ENCODE peak calls at places on chromosome 14, in six cellular contexts. One of them, this sample, is unnamed.
A peak's percentile ranks its signal among the peaks of the same experiment; 100 is the strongest.

GRCh38 chr14:90700928-90701776 is 115.1 kb downstream of the TTC7B start:
- DNase-seq in adrenal gland: no peak
- DNase-seq in A549: no peak
- DNase-seq in IMR-90: no peak
- DNase-seq in ovary: no peak
- DNase-seq in heart left ventricle: no peak
- DNase-seq in this sample: no peak

GRCh38 chr14:80278293-80279037 is 67.2 kb upstream of the DIO2 start:
- DNase-seq in adrenal gland: no peak
- DNase-seq in IMR-90: peak; percentile 65
- DNase-seq in ovary: no peak
- DNase-seq in A549: no peak
- DNase-seq in heart left ventricle: no peak
- DNase-seq in this sample: no peak

GRCh38 chr14:29716150-29716549 is 211.5 kb downstream of the PRKD1 start:
- DNase-seq in IMR-90: peak; percentile 54
- DNase-seq in A549: no peak
- DNase-seq in heart left ventricle: no peak
- DNase-seq in adrenal gland: peak; percentile 51
- DNase-seq in ovary: no peak
- DNase-seq in this sample: no peak

GRCh38 chr14:46490150-46490769 is 161.3 kb downstream of the RPL10L start:
- DNase-seq in A549: no peak
- DNase-seq in ovary: no peak
- DNase-seq in IMR-90: no peak
- DNase-seq in adrenal gland: no peak
- DNase-seq in heart left ventricle: no peak
- DNase-seq in this sample: peak; percentile 12

GRCh38 chr14:36884049-36884448 is 222.4 kb downstream of the PAX9 start:
- DNase-seq in heart left ventricle: no peak
- DNase-seq in ovary: no peak
- DNase-seq in IMR-90: no peak
- DNase-seq in adrenal gland: no peak
- DNase-seq in A549: no peak
- DNase-seq in this sample: no peak

GRCh38 chr14:34931206-34931605 is 51.6 kb upstream of the SRP54 start:
- DNase-seq in ovary: no peak
- DNase-seq in heart left ventricle: no peak
- DNase-seq in IMR-90: peak; percentile 11
- DNase-seq in A549: no peak
- DNase-seq in adrenal gland: no peak
- DNase-seq in this sample: no peak

GRCh38 chr14:101757064-101757838 is 4.3 kb upstream of the PPP2R5C start:
- DNase-seq in heart left ventricle: no peak
- DNase-seq in adrenal gland: no peak
- DNase-seq in ovary: no peak
- DNase-seq in IMR-90: no peak
- DNase-seq in A549: no peak
- DNase-seq in this sample: no peak

GRCh38 chr14:52363001-52363704 is 49.0 kb downstream of the PTGER2 start:
- DNase-seq in IMR-90: no peak
- DNase-seq in A549: no peak
- DNase-seq in ovary: no peak
- DNase-seq in adrenal gland: no peak
- DNase-seq in heart left ventricle: no peak
- DNase-seq in this sample: no peak

GRCh38 chr14:104135121-104135903 is 3.1 kb upstream of the KIF26A start:
- DNase-seq in ovary: peak; percentile 25
- DNase-seq in IMR-90: no peak
- DNase-seq in heart left ventricle: peak; percentile 59
- DNase-seq in A549: peak; percentile 84
- DNase-seq in adrenal gland: peak; percentile 72
- DNase-seq in this sample: no peak

GRCh38 chr14:51733147-51733546 is 81.4 kb downstream of the FRMD6 start:
- DNase-seq in IMR-90: no peak
- DNase-seq in A549: no peak
- DNase-seq in adrenal gland: no peak
- DNase-seq in heart left ventricle: no peak
- DNase-seq in ovary: no peak
- DNase-seq in this sample: no peak

GRCh38 chr14:101761881-101762529 is 496 bp downstream of the PPP2R5C start:
- DNase-seq in ovary: peak; percentile 78
- DNase-seq in adrenal gland: peak; percentile 63
- DNase-seq in A549: peak; percentile 57
- DNase-seq in IMR-90: no peak
- DNase-seq in heart left ventricle: peak; percentile 79
- DNase-seq in this sample: no peak

GRCh38 chr14:99515301-99516155 is 34.3 kb downstream of the CCNK start:
- DNase-seq in heart left ventricle: peak; percentile 52
- DNase-seq in adrenal gland: peak; percentile 50
- DNase-seq in IMR-90: no peak
- DNase-seq in A549: no peak
- DNase-seq in ovary: no peak
- DNase-seq in this sample: no peak

GRCh38 chr14:63134801-63135200 is 69.4 kb upstream of the RHOJ start:
- DNase-seq in ovary: no peak
- DNase-seq in A549: no peak
- DNase-seq in adrenal gland: no peak
- DNase-seq in IMR-90: peak; percentile 35
- DNase-seq in heart left ventricle: no peak
- DNase-seq in this sample: no peak

GRCh38 chr14:37089410-37089809 is 83.0 kb downstream of the SLC25A21 start:
- DNase-seq in ovary: no peak
- DNase-seq in heart left ventricle: no peak
- DNase-seq in IMR-90: no peak
- DNase-seq in adrenal gland: no peak
- DNase-seq in A549: no peak
- DNase-seq in this sample: no peak

GRCh38 chr14:100673085-100673806 is 53.4 kb upstream of the DLK1 start:
- DNase-seq in heart left ventricle: no peak
- DNase-seq in ovary: no peak
- DNase-seq in IMR-90: no peak
- DNase-seq in A549: no peak
- DNase-seq in adrenal gland: peak; percentile 85
- DNase-seq in this sample: no peak

GRCh38 chr14:64117671-64118402 is 176.3 kb downstream of the ESR2 start:
- DNase-seq in ovary: no peak
- DNase-seq in IMR-90: peak; percentile 28
- DNase-seq in A549: no peak
- DNase-seq in adrenal gland: no peak
- DNase-seq in heart left ventricle: peak; percentile 68
- DNase-seq in this sample: no peak

GRCh38 chr14:55458800-55459577 is 18.6 kb upstream of the TBPL2 start:
- DNase-seq in heart left ventricle: no peak
- DNase-seq in ovary: no peak
- DNase-seq in A549: no peak
- DNase-seq in adrenal gland: no peak
- DNase-seq in IMR-90: peak; percentile 48
- DNase-seq in this sample: no peak

GRCh38 chr14:100084591-100084990 is 19.4 kb downstream of the EVL start:
- DNase-seq in IMR-90: no peak
- DNase-seq in heart left ventricle: no peak
- DNase-seq in adrenal gland: peak; percentile 7
- DNase-seq in A549: no peak
- DNase-seq in ovary: no peak
- DNase-seq in this sample: no peak

GRCh38 chr14:28300356-28300755 is 466.2 kb upstream of the FOXG1 start:
- DNase-seq in IMR-90: no peak
- DNase-seq in ovary: no peak
- DNase-seq in A549: no peak
- DNase-seq in heart left ventricle: no peak
- DNase-seq in adrenal gland: no peak
- DNase-seq in this sample: no peak

GRCh38 chr14:21213652-21214051 is 55.6 kb downstream of the HNRNPC start:
- DNase-seq in IMR-90: no peak
- DNase-seq in ovary: no peak
- DNase-seq in adrenal gland: no peak
- DNase-seq in heart left ventricle: no peak
- DNase-seq in A549: no peak
- DNase-seq in this sample: no peak

GRCh38 chr14:70257526-70257925 is 68.8 kb upstream of the SLC8A3 start:
- DNase-seq in heart left ventricle: no peak
- DNase-seq in adrenal gland: no peak
- DNase-seq in IMR-90: no peak
- DNase-seq in A549: no peak
- DNase-seq in ovary: no peak
- DNase-seq in this sample: peak; percentile 60

GRCh38 chr14:53016491-53016890 is 65.6 kb upstream of the FERMT2 start:
- DNase-seq in adrenal gland: no peak
- DNase-seq in A549: no peak
- DNase-seq in IMR-90: peak; percentile 68
- DNase-seq in heart left ventricle: no peak
- DNase-seq in ovary: no peak
- DNase-seq in this sample: no peak

GRCh38 chr14:21287166-21287565 is 7.3 kb downstream of the RPGRIP1 start:
- DNase-seq in ovary: no peak
- DNase-seq in adrenal gland: no peak
- DNase-seq in IMR-90: no peak
- DNase-seq in A549: no peak
- DNase-seq in heart left ventricle: no peak
- DNase-seq in this sample: no peak

GRCh38 chr14:58426819-58427288 is 477 bp downstream of the TIMM9 start:
- DNase-seq in A549: peak; percentile 56
- DNase-seq in ovary: peak; percentile 73
- DNase-seq in IMR-90: peak; percentile 65
- DNase-seq in adrenal gland: peak; percentile 76
- DNase-seq in heart left ventricle: peak; percentile 80
- DNase-seq in this sample: no peak

GRCh38 chr14:58430156-58430555 is 2.6 kb downstream of the KIAA0586 start:
- DNase-seq in adrenal gland: no peak
- DNase-seq in A549: no peak
- DNase-seq in heart left ventricle: no peak
- DNase-seq in IMR-90: peak; percentile 82
- DNase-seq in ovary: no peak
- DNase-seq in this sample: no peak

GRCh38 chr14:58428011-58428807 is 690 bp downstream of the KIAA0586 start:
- DNase-seq in ovary: no peak
- DNase-seq in heart left ventricle: no peak
- DNase-seq in adrenal gland: no peak
- DNase-seq in IMR-90: peak; percentile 63
- DNase-seq in A549: peak; percentile 43
- DNase-seq in this sample: peak; percentile 33

GRCh38 chr14:58427289-58428010 is at the start of the genes KIAA0586 and TIMM9:
- DNase-seq in IMR-90: peak; percentile 99
- DNase-seq in heart left ventricle: peak; percentile 97
- DNase-seq in ovary: peak; percentile 94
- DNase-seq in adrenal gland: peak; percentile 99
- DNase-seq in A549: peak; percentile 90
- DNase-seq in this sample: peak; percentile 98
- TF ChIP-seq POLR2A in IMR-90: peak; percentile 72
- TF ChIP-seq POLR2A in heart left ventricle: peak; percentile 67
- TF ChIP-seq POLR2A in ovary: peak; percentile 84
- TF ChIP-seq POLR2A in adrenal gland: peak; percentile 78
- TF ChIP-seq POLR2A in A549: peak; percentile 65
- TF ChIP-seq POLR2A in this sample: peak; percentile 88

DNA sequence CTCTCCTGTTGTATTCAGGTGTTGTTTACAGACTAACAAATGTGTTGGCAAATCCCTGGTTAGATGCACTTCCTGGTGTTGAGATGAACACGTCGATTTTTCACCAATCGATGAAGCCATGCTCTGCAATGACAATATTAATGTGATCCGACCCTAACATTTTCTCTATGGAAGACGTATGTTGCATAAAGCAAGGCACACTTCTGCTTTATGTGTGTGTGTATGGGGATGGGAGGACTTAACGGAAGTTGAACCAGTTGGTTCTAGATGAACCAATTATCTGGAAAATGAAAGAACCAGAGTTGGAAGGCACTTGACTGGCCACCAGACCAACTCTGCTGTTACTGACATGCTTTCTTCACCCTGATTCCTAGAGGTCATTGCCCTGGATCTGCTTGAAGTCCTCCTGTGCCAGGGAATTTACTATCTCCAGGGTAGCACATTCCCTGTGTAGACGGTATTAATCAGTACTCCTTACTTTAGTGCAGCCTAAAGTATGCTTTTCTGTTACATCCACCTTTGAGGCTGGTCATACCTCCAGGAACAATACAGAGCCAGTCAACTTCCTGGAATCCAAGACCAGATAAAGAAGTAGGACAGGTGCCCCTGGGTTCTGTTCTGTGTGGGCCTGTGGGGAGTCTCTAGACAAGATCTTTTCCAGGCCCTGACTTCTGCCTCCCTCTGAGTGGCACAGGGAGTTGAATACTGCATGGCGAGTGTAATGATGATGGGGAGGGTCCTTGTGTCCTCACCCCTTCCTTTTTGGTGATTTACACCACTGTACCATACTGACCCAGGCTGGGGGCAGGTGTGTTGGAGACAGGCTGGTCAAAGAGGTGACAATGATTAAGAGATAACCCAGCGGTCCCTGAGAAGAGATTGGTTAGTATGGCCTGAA is 4.1 kb downstream of the SDR39U1 start:
- DNase-seq in adrenal gland: no peak
- DNase-seq in A549: no peak
- DNase-seq in IMR-90: no peak
- DNase-seq in ovary: no peak
- DNase-seq in heart left ventricle: no peak
- DNase-seq in this sample: no peak
- TF ChIP-seq POLR2A in adrenal gland: no peak
- TF ChIP-seq POLR2A in A549: no peak
- TF ChIP-seq POLR2A in IMR-90: no peak
- TF ChIP-seq POLR2A in ovary: no peak
- TF ChIP-seq POLR2A in heart left ventricle: no peak
- TF ChIP-seq POLR2A in this sample: no peak

GRCh38 chr14:23095196-23096108 is at the start of gene C14orf119:
- DNase-seq in heart left ventricle: peak; percentile 94
- DNase-seq in ovary: no peak
- DNase-seq in IMR-90: peak; percentile 99
- DNase-seq in adrenal gland: peak; percentile 100
- DNase-seq in A549: peak; percentile 98
- DNase-seq in this sample: peak; percentile 99
- TF ChIP-seq POLR2A in heart left ventricle: peak; percentile 69
- TF ChIP-seq POLR2A in ovary: peak; percentile 87
- TF ChIP-seq POLR2A in IMR-90: peak; percentile 91
- TF ChIP-seq POLR2A in adrenal gland: peak; percentile 78
- TF ChIP-seq POLR2A in A549: peak; percentile 81
- TF ChIP-seq POLR2A in this sample: peak; percentile 67

DNA sequence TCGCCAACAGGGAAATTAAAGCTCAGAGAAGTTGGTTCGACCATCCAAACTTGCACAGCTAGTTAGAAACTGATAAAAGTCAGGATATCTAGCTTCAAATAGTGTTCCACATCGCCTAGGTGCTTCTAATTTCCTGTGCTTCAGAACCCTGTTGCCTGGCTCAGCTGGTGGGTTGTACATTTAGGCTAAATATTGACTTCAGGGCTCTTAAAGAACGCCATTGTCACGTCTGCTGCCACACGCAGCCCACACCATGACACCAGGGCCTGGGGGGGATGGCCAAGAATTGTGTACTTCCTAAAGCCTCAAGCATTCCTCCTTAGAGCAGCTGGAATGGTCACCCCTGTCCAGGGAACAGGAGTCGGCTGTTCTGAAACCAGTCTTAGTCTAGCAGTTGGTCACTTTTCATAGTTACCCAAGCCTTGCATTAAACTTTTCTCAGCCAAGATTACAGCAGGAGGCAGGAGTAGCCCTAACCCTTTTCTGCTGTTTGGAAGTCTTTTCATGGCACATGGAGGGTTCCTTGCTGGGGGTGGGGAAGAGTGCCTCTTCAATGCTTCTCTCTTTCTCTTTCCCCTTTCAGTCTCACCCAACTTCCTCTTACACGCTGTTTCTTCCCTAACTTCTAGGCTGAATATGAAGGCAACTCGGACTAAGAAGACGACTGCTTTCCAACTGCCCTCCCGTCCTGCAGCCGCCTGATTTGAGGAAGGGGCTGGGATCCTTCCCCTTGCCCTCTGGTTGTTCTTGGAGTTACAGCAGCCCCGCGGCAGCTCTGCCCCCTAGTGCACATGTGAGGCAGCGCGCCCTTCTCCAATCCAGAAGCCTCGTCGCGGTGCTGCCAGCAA is 17.1 kb downstream of the FOS start:
- DNase-seq in ovary: peak; percentile 85
- DNase-seq in A549: peak; percentile 81
- DNase-seq in adrenal gland: peak; percentile 92
- DNase-seq in IMR-90: peak; percentile 64
- DNase-seq in heart left ventricle: peak; percentile 89
- DNase-seq in this sample: no peak
- TF ChIP-seq POLR2A in ovary: no peak
- TF ChIP-seq POLR2A in A549: no peak
- TF ChIP-seq POLR2A in adrenal gland: no peak
- TF ChIP-seq POLR2A in IMR-90: no peak
- TF ChIP-seq POLR2A in heart left ventricle: no peak
- TF ChIP-seq POLR2A in this sample: no peak